ENCODE peak calls at places on chromosomes 11 and 22, in five cellular contexts. One of them, this sample, is unnamed.

GRCh38 chr11:132158696-132159095 is 788.3 kb downstream of the NTM start:
- DNase-seq in activated T-helper 1 cell treated with Interleukin-2 at 50 U/mL for 16 hours: no peak
- DNase-seq in C1 segment of cervical spinal cord: no peak
- DNase-seq in spleen: no peak
- DNase-seq in NCI-H774: no peak
- DNase-seq in this sample: no peak

GRCh38 chr11:2551131-2551530 is 106.3 kb downstream of the KCNQ1 start:
- DNase-seq in NCI-H774: no peak
- DNase-seq in spleen: peak
- DNase-seq in activated T-helper 1 cell treated with Interleukin-2 at 50 U/mL for 16 hours: no peak
- DNase-seq in C1 segment of cervical spinal cord: no peak
- DNase-seq in this sample: peak

GRCh38 chr11:123429336-123429735 is 733 bp upstream of the GRAMD1B start:
- DNase-seq in activated T-helper 1 cell treated with Interleukin-2 at 50 U/mL for 16 hours: no peak
- DNase-seq in NCI-H774: no peak
- DNase-seq in C1 segment of cervical spinal cord: no peak
- DNase-seq in spleen: no peak
- DNase-seq in this sample: no peak

GRCh38 chr22:30809086-30809485 is 114.4 kb downstream of the OSBP2 start:
- DNase-seq in C1 segment of cervical spinal cord: no peak
- DNase-seq in NCI-H774: no peak
- DNase-seq in spleen: no peak
- DNase-seq in activated T-helper 1 cell treated with Interleukin-2 at 50 U/mL for 16 hours: no peak
- DNase-seq in this sample: peak

GRCh38 chr11:69437001-69437875 is 44.2 kb upstream of the LINC01488 start:
- DNase-seq in spleen: peak
- DNase-seq in activated T-helper 1 cell treated with Interleukin-2 at 50 U/mL for 16 hours: no peak
- DNase-seq in C1 segment of cervical spinal cord: no peak
- DNase-seq in NCI-H774: no peak
- DNase-seq in this sample: peak

GRCh38 chr11:15757299-15757698 is 599.0 kb downstream of the SOX6 start:
- DNase-seq in spleen: no peak
- DNase-seq in C1 segment of cervical spinal cord: no peak
- DNase-seq in NCI-H774: no peak
- DNase-seq in activated T-helper 1 cell treated with Interleukin-2 at 50 U/mL for 16 hours: no peak
- DNase-seq in this sample: no peak

GRCh38 chr11:424232-424631 is 9.4 kb upstream of the SIGIRR start:
- DNase-seq in spleen: no peak
- DNase-seq in C1 segment of cervical spinal cord: no peak
- DNase-seq in activated T-helper 1 cell treated with Interleukin-2 at 50 U/mL for 16 hours: no peak
- DNase-seq in NCI-H774: no peak
- DNase-seq in this sample: no peak

GRCh38 chr11:16771350-16772140 is 33.1 kb downstream of the C11orf58 start:
- DNase-seq in NCI-H774: no peak
- DNase-seq in C1 segment of cervical spinal cord: no peak
- DNase-seq in spleen: no peak
- DNase-seq in activated T-helper 1 cell treated with Interleukin-2 at 50 U/mL for 16 hours: no peak
- DNase-seq in this sample: no peak

GRCh38 chr11:13073119-13073981 is 64.2 kb downstream of the RASSF10 start:
- DNase-seq in C1 segment of cervical spinal cord: no peak
- DNase-seq in NCI-H774: no peak
- DNase-seq in activated T-helper 1 cell treated with Interleukin-2 at 50 U/mL for 16 hours: no peak
- DNase-seq in spleen: no peak
- DNase-seq in this sample: no peak

GRCh38 chr11:59206635-59207034 is 6.1 kb downstream of the MPEG1 start:
- DNase-seq in activated T-helper 1 cell treated with Interleukin-2 at 50 U/mL for 16 hours: no peak
- DNase-seq in NCI-H774: no peak
- DNase-seq in spleen: no peak
- DNase-seq in C1 segment of cervical spinal cord: no peak
- DNase-seq in this sample: no peak

GRCh38 chr11:1121343-1122331 is 36.1 kb upstream of the MUC5AC start:
- DNase-seq in C1 segment of cervical spinal cord: no peak
- DNase-seq in activated T-helper 1 cell treated with Interleukin-2 at 50 U/mL for 16 hours: no peak
- DNase-seq in spleen: peak
- DNase-seq in NCI-H774: no peak
- DNase-seq in this sample: peak

GRCh38 chr11:120817131-120817530 is 206.8 kb upstream of the TBCEL start:
- DNase-seq in NCI-H774: no peak
- DNase-seq in spleen: peak
- DNase-seq in activated T-helper 1 cell treated with Interleukin-2 at 50 U/mL for 16 hours: no peak
- DNase-seq in C1 segment of cervical spinal cord: no peak
- DNase-seq in this sample: no peak

GRCh38 chr11:27362032-27362431 is 983 bp downstream of the CCDC34 start:
- DNase-seq in spleen: no peak
- DNase-seq in C1 segment of cervical spinal cord: no peak
- DNase-seq in NCI-H774: no peak
- DNase-seq in activated T-helper 1 cell treated with Interleukin-2 at 50 U/mL for 16 hours: no peak
- DNase-seq in this sample: no peak

GRCh38 chr11:69215784-69216415 is 60.2 kb downstream of the SMIM38 start:
- DNase-seq in NCI-H774: no peak
- DNase-seq in spleen: no peak
- DNase-seq in C1 segment of cervical spinal cord: no peak
- DNase-seq in activated T-helper 1 cell treated with Interleukin-2 at 50 U/mL for 16 hours: no peak
- DNase-seq in this sample: peak

GRCh38 chr11:70885721-70886305 is 366.6 kb downstream of the SHANK2 start:
- DNase-seq in NCI-H774: no peak
- DNase-seq in spleen: no peak
- DNase-seq in activated T-helper 1 cell treated with Interleukin-2 at 50 U/mL for 16 hours: no peak
- DNase-seq in C1 segment of cervical spinal cord: no peak
- DNase-seq in this sample: peak

GRCh38 chr22:17232406-17232805 is 13.2 kb upstream of the ADA2 start:
- DNase-seq in spleen: no peak
- DNase-seq in NCI-H774: peak
- DNase-seq in C1 segment of cervical spinal cord: no peak
- DNase-seq in activated T-helper 1 cell treated with Interleukin-2 at 50 U/mL for 16 hours: no peak
- DNase-seq in this sample: peak

GRCh38 chr22:32839776-32840571 is 38.5 kb downstream of the TIMP3 start:
- DNase-seq in NCI-H774: no peak
- DNase-seq in activated T-helper 1 cell treated with Interleukin-2 at 50 U/mL for 16 hours: no peak
- DNase-seq in C1 segment of cervical spinal cord: no peak
- DNase-seq in spleen: no peak
- DNase-seq in this sample: no peak

GRCh38 chr11:2272946-2273280 is 2.5 kb upstream of the ASCL2 start:
- DNase-seq in C1 segment of cervical spinal cord: no peak
- DNase-seq in NCI-H774: no peak
- DNase-seq in activated T-helper 1 cell treated with Interleukin-2 at 50 U/mL for 16 hours: no peak
- DNase-seq in spleen: no peak
- DNase-seq in this sample: peak

GRCh38 chr11:10934293-10934850 is 76.5 kb upstream of the ZBED5 start:
- DNase-seq in C1 segment of cervical spinal cord: no peak
- DNase-seq in spleen: no peak
- DNase-seq in NCI-H774: peak
- DNase-seq in activated T-helper 1 cell treated with Interleukin-2 at 50 U/mL for 16 hours: no peak
- DNase-seq in this sample: no peak